ENCODE peak calls at places on chromosomes 16 and 17, in seven cellular contexts. U is mammary epithelial cell, O is fibroblast of lung, T is GM19239, K is fibroblast of pulmonary artery, D is hepatocyte, X is AG04450. R is an unnamed sample.

GRCh38 chr16:54843424-54843750 is 87.3 kb upstream of the IRX5 start:
- DNase-seq in O (no peak), K (no peak), T (no peak), D (no peak), U (peak; percentile 37), X (no peak), R (no peak)

GRCh38 chr16:2828876-2829430 is 1.1 kb upstream of the ZG16B start:
- DNase-seq in O (no peak), X (no peak), K (no peak), D (no peak), U (no peak), T (no peak), R (no peak)

GRCh38 chr17:32486091-32486700 is 597 bp upstream of the CDK5R1 start:
- DNase-seq in K (peak; percentile 64), X (no peak), U (peak; percentile 73), T (peak; percentile 80), O (peak; percentile 59), D (peak; percentile 90), R (peak; percentile 94)

GRCh38 chr16:76444823-76445222 is 167.6 kb downstream of the CNTNAP4 start:
- DNase-seq in T (no peak), D (no peak), O (no peak), U (no peak), K (no peak), X (no peak), R (no peak)

GRCh38 chr16:87123356-87124001 is 193.7 kb downstream of the C16orf95 start:
- DNase-seq in X (no peak), T (no peak), K (no peak), D (no peak), U (no peak), O (peak; percentile 84), R (no peak)

GRCh38 chr16:56848056-56848936 is 16.7 kb upstream of the SLC12A3 start:
- DNase-seq in K (peak; percentile 74), X (no peak), T (no peak), U (peak; percentile 68), O (peak; percentile 88), D (no peak), R (no peak)

GRCh38 chr16:84774810-84775209 is 45.0 kb upstream of the CRISPLD2 start:
- DNase-seq in U (peak; percentile 77), X (peak; percentile 73), D (no peak), O (peak; percentile 79), K (peak; percentile 96), T (no peak), R (no peak)

GRCh38 chr17:15485045-15485444 is 17.6 kb upstream of the CDRT4 start:
- DNase-seq in T (no peak), X (no peak), D (no peak), O (no peak), K (no peak), U (no peak), R (no peak)

GRCh38 chr16:21233521-21234150 is at the start of gene ANKS4B:
- DNase-seq in D (peak; percentile 74), T (no peak), U (no peak), K (no peak), O (no peak), X (no peak), R (no peak)

GRCh38 chr17:58568050-58568830 is 53.8 kb upstream of the MTMR4 start:
- DNase-seq in O (no peak), D (no peak), X (no peak), T (no peak), K (no peak), U (no peak), R (no peak)

GRCh38 chr16:57614546-57615343 is 13.7 kb upstream of the ADGRG1 start:
- DNase-seq in X (no peak), O (no peak), U (no peak), K (no peak), T (no peak), D (no peak), R (no peak)

GRCh38 chr16:3188925-3189825 is 1.2 kb downstream of the OR1F1 start:
- DNase-seq in K (peak; percentile 50), O (peak; percentile 71), D (no peak), U (peak; percentile 76), T (no peak), X (no peak), R (peak; percentile 69)

GRCh38 chr17:3557768-3558583 is at the start of gene TRPV3:
- DNase-seq in D (peak; percentile 49), U (peak; percentile 87), X (no peak), T (peak; percentile 62), K (no peak), O (peak; percentile 25), R (peak; percentile 82)

GRCh38 chr16:11255737-11256656 is at the start of gene SOCS1:
- DNase-seq in T (peak; percentile 76), U (peak; percentile 83), D (peak; percentile 95), O (peak; percentile 79), X (peak; percentile 66), K (peak; percentile 90), R (peak; percentile 95)

GRCh38 chr16:9260665-9261064 is 169.2 kb downstream of the HAPSTR1 start:
- DNase-seq in U (no peak), D (no peak), K (no peak), X (no peak), T (no peak), O (no peak), R (no peak)

GRCh38 chr16:1188781-1189189 is 35.9 kb downstream of the CACNA1H start:
- DNase-seq in K (peak; percentile 51), D (peak; percentile 82), O (peak; percentile 30), T (peak; percentile 73), X (no peak), U (peak; percentile 19), R (peak; percentile 78)

GRCh38 chr16:2895813-2896212 is 12.8 kb downstream of the FLYWCH2 start:
- DNase-seq in O (peak; percentile 46), T (no peak), D (no peak), U (no peak), K (peak; percentile 31), X (no peak), R (no peak)

GRCh38 chr16:81347425-81347824 is 32.7 kb downstream of the GAN start:
- DNase-seq in K (no peak), X (no peak), D (no peak), O (no peak), T (no peak), U (no peak), R (no peak)

GRCh38 chr17:48296453-48296852 is 133.6 kb downstream of the SKAP1 start:
- DNase-seq in D (no peak), K (no peak), U (no peak), T (no peak), X (no peak), O (no peak), R (no peak)

GRCh38 chr17:75031972-75032895 is 14.5 kb downstream of the ATP5PD start:
- DNase-seq in O (peak; percentile 81), U (peak; percentile 72), T (no peak), K (peak; percentile 80), X (no peak), D (peak; percentile 71), R (peak; percentile 72)

GRCh38 chr16:11972128-11972527 is 4.4 kb upstream of the SNX29 start:
- DNase-seq in U (no peak), K (peak; percentile 40), D (no peak), X (no peak), O (no peak), T (no peak), R (no peak)

GRCh38 chr16:85530370-85530739 is 82.8 kb upstream of the GSE1 start:
- DNase-seq in O (no peak), K (no peak), U (no peak), T (no peak), X (no peak), D (no peak), R (no peak)

GRCh38 chr17:73369126-73369525 is 57.3 kb upstream of the CDC42EP4 start:
- DNase-seq in K (peak; percentile 27), X (no peak), U (no peak), D (no peak), O (no peak), T (no peak), R (no peak)

GRCh38 chr16:684961-685696 is 995 bp upstream of the JMJD8 start:
- DNase-seq in K (no peak), T (no peak), O (no peak), U (no peak), X (no peak), D (no peak), R (no peak)

GRCh38 chr17:37358098-37358829 is 17.5 kb upstream of the C17orf78 start:
- DNase-seq in T (peak; percentile 46), K (peak; percentile 44), U (peak; percentile 56), D (peak; percentile 80), X (no peak), O (peak; percentile 70), R (peak; percentile 73)

GRCh38 chr17:31919802-31920525 is 16.8 kb upstream of the SUZ12 start:
- DNase-seq in U (peak; percentile 68), X (peak; percentile 34), D (no peak), K (peak; percentile 35), O (peak; percentile 82), T (no peak), R (peak; percentile 31)

GRCh38 chr17:67487506-67487905 is 110.4 kb downstream of the PITPNC1 start:
- DNase-seq in U (no peak), O (peak; percentile 30), X (no peak), T (no peak), K (peak; percentile 20), D (no peak), R (no peak)